ENCODE peak calls at places on chromosome 18, in seven cellular contexts. J, M, N, S, P, T and F are unnamed samples.

GRCh38 chr18:62524443-62525200 is 1.8 kb downstream of the ZCCHC2 start:
- DNase-seq in J (peak; percentile 71), M (peak; percentile 65), N (peak; percentile 42), S (peak; percentile 71), P (peak; percentile 63), T (no peak), F (peak; percentile 51)

GRCh38 chr18:76447268-76447890 is 47.7 kb downstream of the ZNF516 start:
- DNase-seq in J (peak; percentile 66), M (no peak), N (no peak), S (no peak), P (peak; percentile 31), T (no peak), F (peak; percentile 75)

GRCh38 chr18:78305789-78306188 is 673.8 kb upstream of the SALL3 start:
- DNase-seq in J (no peak), M (no peak), N (no peak), S (no peak), P (no peak), T (no peak), F (no peak)

GRCh38 chr18:267380-267687 is 513 bp downstream of the THOC1 start:
- DNase-seq in J (peak; percentile 50), M (no peak), N (no peak), S (no peak), P (no peak), T (no peak), F (no peak)

GRCh38 chr18:50671376-50671775 is 111.5 kb downstream of the MAPK4 start:
- DNase-seq in J (no peak), M (no peak), N (no peak), S (no peak), P (no peak), T (no peak), F (no peak)

GRCh38 chr18:32049393-32050161 is 31.0 kb downstream of the RNF125 start:
- DNase-seq in J (no peak), M (peak; percentile 53), N (peak; percentile 27), S (peak; percentile 55), P (peak; percentile 45), T (no peak), F (no peak)

GRCh38 chr18:31609886-31610646 is 18.4 kb downstream of the TTR start:
- DNase-seq in J (no peak), M (no peak), N (no peak), S (no peak), P (no peak), T (no peak), F (no peak)

GRCh38 chr18:78769502-78770113 is 210.0 kb upstream of the SALL3 start:
- DNase-seq in J (no peak), M (no peak), N (no peak), S (no peak), P (peak; percentile 6), T (no peak), F (no peak)

GRCh38 chr18:79489900-79490592 is 94.3 kb downstream of the NFATC1 start:
- DNase-seq in J (no peak), M (peak; percentile 9), N (no peak), S (no peak), P (no peak), T (no peak), F (no peak)

GRCh38 chr18:48024009-48024512 is 93.6 kb upstream of the SMAD2 start:
- DNase-seq in J (no peak), M (no peak), N (no peak), S (no peak), P (no peak), T (no peak), F (no peak)

GRCh38 chr18:985301-985700 is 80.6 kb downstream of the ADCYAP1 start:
- DNase-seq in J (no peak), M (peak; percentile 15), N (peak; percentile 37), S (no peak), P (peak; percentile 28), T (no peak), F (no peak)

GRCh38 chr18:3135536-3135935 is 84.2 kb downstream of the MYOM1 start:
- DNase-seq in J (no peak), M (no peak), N (no peak), S (no peak), P (no peak), T (no peak), F (no peak)

GRCh38 chr18:49707594-49707993 is 105.7 kb downstream of the ACAA2 start:
- DNase-seq in J (peak; percentile 59), M (no peak), N (no peak), S (no peak), P (no peak), T (no peak), F (no peak)

GRCh38 chr18:5424903-5425302 is 118.9 kb downstream of the EPB41L3 start:
- DNase-seq in J (no peak), M (no peak), N (no peak), S (no peak), P (no peak), T (no peak), F (no peak)

GRCh38 chr18:2223394-2223793 is 347.9 kb downstream of the METTL4 start:
- DNase-seq in J (no peak), M (no peak), N (no peak), S (no peak), P (no peak), T (no peak), F (no peak)

GRCh38 chr18:3266062-3266608 is 4.2 kb downstream of the MYL12B start:
- DNase-seq in J (no peak), M (no peak), N (no peak), S (no peak), P (peak; percentile 58), T (no peak), F (no peak)

GRCh38 chr18:3086865-3087264 is 73.9 kb upstream of the LPIN2 start:
- DNase-seq in J (no peak), M (no peak), N (no peak), S (no peak), P (no peak), T (no peak), F (no peak)

GRCh38 chr18:58052960-58053359 is 8.9 kb downstream of the NEDD4L start:
- DNase-seq in J (no peak), M (no peak), N (no peak), S (no peak), P (no peak), T (no peak), F (no peak)

GRCh38 chr18:70151554-70152130 is 53.8 kb downstream of the RTTN start:
- DNase-seq in J (no peak), M (no peak), N (no peak), S (no peak), P (no peak), T (no peak), F (no peak)

GRCh38 chr18:7885763-7886295 is 318.7 kb downstream of the PTPRM start:
- DNase-seq in J (no peak), M (no peak), N (no peak), S (no peak), P (no peak), T (no peak), F (no peak)

GRCh38 chr18:73980289-73980979 is 167.2 kb downstream of the FBXO15 start:
- DNase-seq in J (peak; percentile 56), M (no peak), N (no peak), S (no peak), P (no peak), T (peak; percentile 17), F (no peak)

GRCh38 chr18:79806976-79807841 is 9.5 kb downstream of the KCNG2 start:
- DNase-seq in J (no peak), M (no peak), N (no peak), S (no peak), P (no peak), T (no peak), F (no peak)

GRCh38 chr18:68660355-68661183 is 54.3 kb downstream of the TMX3 start:
- DNase-seq in J (no peak), M (no peak), N (no peak), S (no peak), P (no peak), T (no peak), F (no peak)

DNA sequence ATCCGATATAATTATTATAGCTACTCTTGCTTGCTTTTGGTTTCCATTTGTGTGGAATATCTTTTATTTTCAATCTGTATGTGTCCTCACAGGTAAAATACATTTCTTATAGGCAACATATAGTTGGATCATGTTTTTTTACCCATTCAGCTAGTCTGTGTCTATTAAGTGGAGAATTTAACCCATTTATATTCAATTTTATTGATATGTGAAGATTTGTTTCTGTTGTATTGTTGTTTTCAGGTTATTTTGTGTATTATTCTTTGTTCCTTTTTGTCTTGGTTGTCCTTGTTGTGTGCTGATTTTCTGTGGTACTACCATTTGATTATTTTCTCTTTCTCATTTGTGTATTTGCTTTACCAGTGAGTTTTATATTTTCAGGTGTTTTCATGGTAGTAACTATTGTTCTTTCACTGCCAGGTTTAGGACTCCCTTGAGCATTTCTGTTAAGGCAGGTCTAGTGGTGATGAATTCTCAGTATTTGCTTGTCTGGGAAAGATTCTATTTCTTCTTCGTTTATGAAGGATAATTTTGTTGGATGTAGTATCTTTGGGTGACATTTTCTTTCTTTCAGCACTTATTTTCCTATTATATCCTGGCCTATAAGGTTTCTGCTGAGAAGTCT is 95.4 kb downstream of the ANKRD12 start:
- DNase-seq in J (no peak), M (no peak), N (no peak), S (no peak), P (no peak), T (no peak), F (no peak)
- H3K36me3 ChIP-seq in J (no peaks in the 10 kb centered on the region), M (peaks cover 63% of the 10 kb centered on the region), N (peaks cover 63% of the 10 kb centered on the region), S (no peaks in the 10 kb centered on the region), P (no peaks in the 10 kb centered on the region), T (no peaks in the 10 kb centered on the region), F (no peaks in the 10 kb centered on the region)

GRCh38 chr18:35128675-35129074 is 87.5 kb downstream of the MAPRE2 start:
- DNase-seq in J (no peak), M (no peak), N (no peak), S (no peak), P (no peak), T (no peak), F (no peak)

GRCh38 chr18:35132284-35132910 is 91.2 kb downstream of the MAPRE2 start:
- DNase-seq in J (no peak), M (no peak), N (no peak), S (no peak), P (no peak), T (no peak), F (no peak)

GRCh38 chr18:35131387-35132283 is 90.4 kb downstream of the MAPRE2 start:
- DNase-seq in J (peak; percentile 43), M (no peak), N (no peak), S (no peak), P (no peak), T (no peak), F (no peak)

GRCh38 chr18:35127201-35127600 is 86.0 kb downstream of the MAPRE2 start:
- DNase-seq in J (no peak), M (no peak), N (no peak), S (no peak), P (no peak), T (no peak), F (no peak)

GRCh38 chr18:35130236-35130635 is 89.0 kb downstream of the MAPRE2 start:
- DNase-seq in J (no peak), M (no peak), N (no peak), S (no peak), P (no peak), T (no peak), F (no peak)
- TF ChIP-seq CTCF in J (no peak), M (no peak), N (no peak), S (no peak), P (no peak), T (peak; percentile 6), F (no peak)

GRCh38 chr18:9876867-9877654 is 8.7 kb upstream of the TXNDC2 start:
- DNase-seq in J (peak; percentile 80), M (no peak), N (peak; percentile 41), S (no peak), P (peak; percentile 80), T (no peak), F (peak; percentile 80)
- H3K4me3 ChIP-seq in J (peak overlapping the region; percentile 36), M (peak overlapping the region; percentile 34), N (peak overlapping the region; percentile 36), S (no peak overlapping the region), P (no peak overlapping the region), T (no peak overlapping the region), F (peak overlapping the region; percentile 19)

GRCh38 chr18:45860492-45860891 is 35.0 kb downstream of the SIGLEC15 start:
- DNase-seq in J (no peak), M (no peak), N (no peak), S (no peak), P (no peak), T (no peak), F (no peak)
- H3K36me3 ChIP-seq in J (no peaks in the 10 kb centered on the region), M (peaks cover 90% of the 10 kb centered on the region), N (peaks cover 100% of the 10 kb centered on the region), S (no peaks in the 10 kb centered on the region), P (peaks cover 70% of the 10 kb centered on the region), T (peaks cover 5% of the 10 kb centered on the region), F (no peaks in the 10 kb centered on the region)